ENCODE peak calls at places on chromosomes 13 and 19, in five cellular contexts. One of them, this sample, is unnamed.

GRCh38 chr19:45469132-45469834 is 1.5 kb downstream of the FOSB start:
- DNase-seq in SK-N-SH: peak
- DNase-seq in GM12878: peak
- DNase-seq in IMR-90: peak
- DNase-seq in K562: peak
- DNase-seq in this sample: peak

GRCh38 chr19:18999896-19000620 is 33.3 kb downstream of the SUGP2 start:
- DNase-seq in IMR-90: peak
- DNase-seq in GM12878: no peak
- DNase-seq in K562: no peak
- DNase-seq in SK-N-SH: peak
- DNase-seq in this sample: no peak

GRCh38 chr13:103695320-103695719 is 629.1 kb upstream of the SLC10A2 start:
- DNase-seq in IMR-90: no peak
- DNase-seq in GM12878: no peak
- DNase-seq in SK-N-SH: no peak
- DNase-seq in K562: no peak
- DNase-seq in this sample: no peak

GRCh38 chr19:5627395-5627904 is 4.6 kb downstream of the SAFB start:
- DNase-seq in GM12878: peak
- DNase-seq in K562: peak
- DNase-seq in IMR-90: peak
- DNase-seq in SK-N-SH: no peak
- DNase-seq in this sample: no peak

GRCh38 chr13:100182894-100183490 is 94.1 kb downstream of the PCCA start:
- DNase-seq in GM12878: no peak
- DNase-seq in SK-N-SH: no peak
- DNase-seq in IMR-90: no peak
- DNase-seq in K562: no peak
- DNase-seq in this sample: peak

GRCh38 chr13:108963846-108964600 is 334.6 kb downstream of the MYO16 start:
- DNase-seq in K562: no peak
- DNase-seq in GM12878: no peak
- DNase-seq in IMR-90: peak
- DNase-seq in SK-N-SH: no peak
- DNase-seq in this sample: no peak

GRCh38 chr19:20999731-21000352 is 20.6 kb upstream of the ZNF430 start:
- DNase-seq in GM12878: peak
- DNase-seq in K562: peak
- DNase-seq in IMR-90: peak
- DNase-seq in SK-N-SH: peak
- DNase-seq in this sample: no peak

GRCh38 chr19:20279516-20279915 is 112.5 kb downstream of the ZNF486 start:
- DNase-seq in K562: no peak
- DNase-seq in GM12878: no peak
- DNase-seq in IMR-90: no peak
- DNase-seq in SK-N-SH: no peak
- DNase-seq in this sample: no peak

GRCh38 chr13:50227356-50227755 is 212.1 kb downstream of the KCNRG start:
- DNase-seq in K562: no peak
- DNase-seq in GM12878: no peak
- DNase-seq in SK-N-SH: no peak
- DNase-seq in IMR-90: no peak
- DNase-seq in this sample: no peak

GRCh38 chr13:30108913-30109237 is 198.5 kb downstream of the KATNAL1 start:
- DNase-seq in K562: no peak
- DNase-seq in IMR-90: no peak
- DNase-seq in SK-N-SH: no peak
- DNase-seq in GM12878: no peak
- DNase-seq in this sample: peak

GRCh38 chr19:39160889-39161672 is 35.5 kb downstream of the PAK4 start:
- DNase-seq in IMR-90: peak
- DNase-seq in K562: no peak
- DNase-seq in SK-N-SH: no peak
- DNase-seq in GM12878: no peak
- DNase-seq in this sample: no peak

GRCh38 chr13:97266328-97266727 is 44.2 kb downstream of the MBNL2 start:
- DNase-seq in SK-N-SH: no peak
- DNase-seq in IMR-90: no peak
- DNase-seq in K562: no peak
- DNase-seq in GM12878: no peak
- DNase-seq in this sample: no peak

GRCh38 chr19:17346109-17346671 is 8.8 kb downstream of the GTPBP3 start:
- DNase-seq in SK-N-SH: peak
- DNase-seq in GM12878: peak
- DNase-seq in IMR-90: peak
- DNase-seq in K562: peak
- DNase-seq in this sample: peak

GRCh38 chr19:3767050-3767449 is 4.6 kb downstream of the MRPL54 start:
- DNase-seq in GM12878: no peak
- DNase-seq in SK-N-SH: no peak
- DNase-seq in K562: no peak
- DNase-seq in IMR-90: no peak
- DNase-seq in this sample: no peak

GRCh38 chr13:51906581-51906980 is 44.8 kb downstream of the CCDC70 start:
- DNase-seq in IMR-90: no peak
- DNase-seq in GM12878: no peak
- DNase-seq in SK-N-SH: peak
- DNase-seq in K562: no peak
- DNase-seq in this sample: peak

GRCh38 chr19:53868091-53868891 is 608 bp downstream of the MYADM start:
- DNase-seq in SK-N-SH: peak
- DNase-seq in IMR-90: peak
- DNase-seq in K562: peak
- DNase-seq in GM12878: no peak
- DNase-seq in this sample: peak

GRCh38 chr19:13225085-13225484 is 74.9 kb downstream of the IER2 start:
- DNase-seq in GM12878: no peak
- DNase-seq in IMR-90: no peak
- DNase-seq in SK-N-SH: no peak
- DNase-seq in K562: no peak
- DNase-seq in this sample: no peak

GRCh38 chr19:47729468-47729798 is 15.9 kb upstream of the NOP53 start:
- DNase-seq in GM12878: no peak
- DNase-seq in IMR-90: peak
- DNase-seq in K562: peak
- DNase-seq in SK-N-SH: no peak
- DNase-seq in this sample: no peak

GRCh38 chr19:16316506-16316882 is 8.1 kb upstream of the KLF2 start:
- DNase-seq in IMR-90: no peak
- DNase-seq in GM12878: no peak
- DNase-seq in K562: no peak
- DNase-seq in SK-N-SH: no peak
- DNase-seq in this sample: no peak

GRCh38 chr19:35214766-35215422 is 13.6 kb downstream of the FAM187B start:
- DNase-seq in SK-N-SH: no peak
- DNase-seq in IMR-90: no peak
- DNase-seq in GM12878: no peak
- DNase-seq in K562: no peak
- DNase-seq in this sample: no peak

GRCh38 chr13:90768116-90768515 is 579.4 kb upstream of the MIR17HG start:
- DNase-seq in IMR-90: no peak
- DNase-seq in K562: no peak
- DNase-seq in SK-N-SH: no peak
- DNase-seq in GM12878: no peak
- DNase-seq in this sample: no peak

GRCh38 chr13:39779337-39780270 is 124.1 kb downstream of the COG6 start:
- DNase-seq in GM12878: no peak
- DNase-seq in K562: no peak
- DNase-seq in SK-N-SH: no peak
- DNase-seq in IMR-90: peak
- DNase-seq in this sample: no peak

GRCh38 chr19:5397804-5398692 is 57.2 kb upstream of the ZNRF4 start:
- DNase-seq in IMR-90: no peak
- DNase-seq in SK-N-SH: peak
- DNase-seq in K562: peak
- DNase-seq in GM12878: no peak
- DNase-seq in this sample: peak

GRCh38 chr19:34580055-34580336 is 97.0 kb downstream of the SCGB2B2 start:
- DNase-seq in IMR-90: no peak
- DNase-seq in SK-N-SH: no peak
- DNase-seq in K562: no peak
- DNase-seq in GM12878: no peak
- DNase-seq in this sample: no peak

GRCh38 chr13:91119643-91120042 is 227.8 kb upstream of the MIR17HG start:
- DNase-seq in GM12878: no peak
- DNase-seq in SK-N-SH: no peak
- DNase-seq in IMR-90: no peak
- DNase-seq in K562: no peak
- DNase-seq in this sample: no peak

GRCh38 chr13:36815069-36815468 is 4.0 kb upstream of the RFXAP start:
- DNase-seq in GM12878: no peak
- DNase-seq in IMR-90: no peak
- DNase-seq in SK-N-SH: peak
- DNase-seq in K562: no peak
- DNase-seq in this sample: peak

GRCh38 chr13:44620057-44620456 is 43.9 kb upstream of the TSC22D1 start:
- DNase-seq in K562: no peak
- DNase-seq in IMR-90: peak
- DNase-seq in SK-N-SH: no peak
- DNase-seq in GM12878: no peak
- DNase-seq in this sample: no peak

GRCh38 chr13:66937423-66937822 is 292.7 kb downstream of the PCDH9 start:
- DNase-seq in GM12878: no peak
- DNase-seq in IMR-90: no peak
- DNase-seq in SK-N-SH: no peak
- DNase-seq in K562: peak
- DNase-seq in this sample: no peak

GRCh38 chr13:66933527-66933926 is 296.6 kb downstream of the PCDH9 start:
- DNase-seq in GM12878: no peak
- DNase-seq in IMR-90: no peak
- DNase-seq in SK-N-SH: no peak
- DNase-seq in K562: no peak
- DNase-seq in this sample: no peak

GRCh38 chr13:66933994-66934393 is 296.1 kb downstream of the PCDH9 start:
- DNase-seq in K562: peak
- DNase-seq in GM12878: no peak
- DNase-seq in IMR-90: peak
- DNase-seq in SK-N-SH: no peak
- DNase-seq in this sample: no peak
- TF ChIP-seq MXI1 in K562: no peak
- TF ChIP-seq MXI1 in GM12878: no peak
- TF ChIP-seq MXI1 in IMR-90: no peak
- TF ChIP-seq MXI1 in SK-N-SH: no peak
- TF ChIP-seq MXI1 in this sample: no peak

GRCh38 chr19:49442793-49443365 is 1.6 kb upstream of the SLC17A7 start:
- DNase-seq in K562: peak
- DNase-seq in GM12878: no peak
- DNase-seq in SK-N-SH: peak
- DNase-seq in IMR-90: peak
- DNase-seq in this sample: peak
- TF ChIP-seq MXI1 in K562: no peak
- TF ChIP-seq MXI1 in GM12878: no peak
- TF ChIP-seq MXI1 in SK-N-SH: no peak
- TF ChIP-seq MXI1 in IMR-90: no peak
- TF ChIP-seq MXI1 in this sample: no peak

GRCh38 chr13:22931576-22931975 is 249.2 kb upstream of the SGCG start:
- DNase-seq in IMR-90: no peak
- DNase-seq in SK-N-SH: no peak
- DNase-seq in GM12878: no peak
- DNase-seq in K562: no peak
- DNase-seq in this sample: no peak

GRCh38 chr13:22926176-22927007 is 254.4 kb upstream of the SGCG start:
- DNase-seq in GM12878: no peak
- DNase-seq in IMR-90: no peak
- DNase-seq in K562: peak
- DNase-seq in SK-N-SH: no peak
- DNase-seq in this sample: no peak

GRCh38 chr13:22929391-22930126 is 251.2 kb upstream of the SGCG start:
- DNase-seq in K562: no peak
- DNase-seq in IMR-90: no peak
- DNase-seq in SK-N-SH: no peak
- DNase-seq in GM12878: no peak
- DNase-seq in this sample: no peak

GRCh38 chr13:22927008-22927393 is 253.8 kb upstream of the SGCG start:
- DNase-seq in GM12878: no peak
- DNase-seq in SK-N-SH: no peak
- DNase-seq in K562: no peak
- DNase-seq in IMR-90: no peak
- DNase-seq in this sample: no peak
- TF ChIP-seq MXI1 in GM12878: no peak
- TF ChIP-seq MXI1 in SK-N-SH: no peak
- TF ChIP-seq MXI1 in K562: no peak
- TF ChIP-seq MXI1 in IMR-90: no peak
- TF ChIP-seq MXI1 in this sample: no peak

GRCh38 chr19:14375055-14375581 is 6.1 kb upstream of the ADGRE5 start:
- DNase-seq in K562: peak
- DNase-seq in IMR-90: no peak
- DNase-seq in GM12878: no peak
- DNase-seq in SK-N-SH: no peak
- DNase-seq in this sample: no peak
- TF ChIP-seq MXI1 in K562: no peak
- TF ChIP-seq MXI1 in IMR-90: no peak
- TF ChIP-seq MXI1 in GM12878: peak
- TF ChIP-seq MXI1 in SK-N-SH: no peak
- TF ChIP-seq MXI1 in this sample: no peak

GRCh38 chr13:111926501-111927180 is 140.3 kb upstream of the SOX1 start:
- DNase-seq in IMR-90: no peak
- DNase-seq in K562: no peak
- DNase-seq in SK-N-SH: no peak
- DNase-seq in GM12878: no peak
- DNase-seq in this sample: no peak
- TF ChIP-seq MXI1 in IMR-90: no peak
- TF ChIP-seq MXI1 in K562: no peak
- TF ChIP-seq MXI1 in SK-N-SH: no peak
- TF ChIP-seq MXI1 in GM12878: no peak
- TF ChIP-seq MXI1 in this sample: no peak

GRCh38 chr13:94327318-94327717 is 152.2 kb downstream of the DCT start:
- DNase-seq in IMR-90: no peak
- DNase-seq in SK-N-SH: no peak
- DNase-seq in K562: no peak
- DNase-seq in GM12878: peak
- DNase-seq in this sample: no peak
- TF ChIP-seq MXI1 in IMR-90: no peak
- TF ChIP-seq MXI1 in SK-N-SH: no peak
- TF ChIP-seq MXI1 in K562: no peak
- TF ChIP-seq MXI1 in GM12878: no peak
- TF ChIP-seq MXI1 in this sample: no peak

DNA sequence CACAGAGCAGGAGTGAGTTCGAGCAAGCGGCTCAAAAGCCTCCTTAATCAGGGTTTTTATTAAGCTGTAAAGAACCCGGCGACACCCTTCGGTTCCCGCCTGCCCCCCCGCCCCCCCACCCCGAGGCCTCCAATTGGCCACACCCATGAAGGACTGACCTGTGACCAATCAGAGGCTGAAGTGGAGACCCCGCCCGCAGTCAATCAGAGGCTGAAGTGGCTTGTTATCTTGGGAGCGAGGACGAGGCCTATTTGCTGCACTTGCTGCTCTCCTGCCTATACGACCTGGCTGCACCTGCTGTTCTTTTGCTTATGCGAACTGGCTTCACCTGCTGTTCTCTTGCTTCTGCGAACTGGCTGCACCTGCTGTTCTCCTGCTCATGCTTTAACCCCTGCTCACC is 844.9 kb downstream of the OLFM4 start:
- DNase-seq in GM12878: no peak
- DNase-seq in SK-N-SH: peak
- DNase-seq in K562: no peak
- DNase-seq in IMR-90: no peak
- DNase-seq in this sample: no peak
- TF ChIP-seq MXI1 in GM12878: no peak
- TF ChIP-seq MXI1 in SK-N-SH: no peak
- TF ChIP-seq MXI1 in K562: no peak
- TF ChIP-seq MXI1 in IMR-90: no peak
- TF ChIP-seq MXI1 in this sample: no peak

GRCh38 chr19:30071871-30072270 is 129.8 kb downstream of the URI1 start:
- DNase-seq in GM12878: no peak
- DNase-seq in IMR-90: no peak
- DNase-seq in SK-N-SH: no peak
- DNase-seq in K562: no peak
- DNase-seq in this sample: no peak
- TF ChIP-seq MXI1 in GM12878: no peak
- TF ChIP-seq MXI1 in IMR-90: no peak
- TF ChIP-seq MXI1 in SK-N-SH: no peak
- TF ChIP-seq MXI1 in K562: no peak
- TF ChIP-seq MXI1 in this sample: no peak